ENCODE peak calls at places on chromosomes 11 and 22, in ten cellular contexts. C, Z, K, S, D, B, Q, V, U and F are unnamed samples.

GRCh38 chr22:45499746-45500145 is 2.9 kb upstream of the FBLN1 start:
- DNase-seq in Z (no peak), U (no peak), C (no peak), Q (no peak), K (peak; percentile 71), B (no peak), D (no peak), V (no peak), S (no peak), F (no peak)

GRCh38 chr11:2088746-2089535 is 50.2 kb downstream of the IGF2 start:
- DNase-seq in S (no peak), D (peak; percentile 4), U (no peak), V (no peak), B (no peak), C (no peak), Q (no peak), Z (no peak), K (no peak), F (no peak)

GRCh38 chr11:33064033-33064825 is 24.9 kb downstream of the TCP11L1 start:
- DNase-seq in Z (no peak), Q (peak; percentile 29), V (no peak), B (peak; percentile 44), U (no peak), D (no peak), C (no peak), K (no peak), S (no peak), F (no peak)

GRCh38 chr11:11155962-11156815 is 196.9 kb downstream of the CSNK2A3 start:
- DNase-seq in K (no peak), U (peak; percentile 45), S (peak; percentile 23), D (no peak), C (no peak), Z (no peak), V (no peak), Q (no peak), B (no peak), F (no peak)

GRCh38 chr22:17131686-17132085 is 10.5 kb upstream of the TMEM121B start:
- DNase-seq in S (no peak), C (no peak), D (no peak), B (no peak), K (no peak), Z (no peak), V (no peak), Q (no peak), U (no peak), F (no peak)

GRCh38 chr22:19607198-19608113 is 83.2 kb upstream of the CLDN5 start:
- DNase-seq in C (no peak), B (peak; percentile 51), K (peak; percentile 58), U (no peak), Q (no peak), D (no peak), Z (no peak), S (peak; percentile 26), V (peak; percentile 60), F (no peak)

GRCh38 chr11:107018902-107019493 is 722 bp upstream of the GUCY1A2 start:
- DNase-seq in U (no peak), S (no peak), Z (peak; percentile 78), K (peak; percentile 45), C (peak; percentile 75), B (peak; percentile 53), V (peak; percentile 83), D (peak; percentile 46), Q (peak; percentile 89), F (peak; percentile 54)

GRCh38 chr11:13297917-13298356 is 20.3 kb downstream of the BMAL1 start:
- DNase-seq in Z (no peak), C (no peak), Q (no peak), U (no peak), B (no peak), D (no peak), S (no peak), K (no peak), V (no peak), F (no peak)

GRCh38 chr22:39284142-39284980 is 35.1 kb downstream of the RPL3 start:
- DNase-seq in S (no peak), K (no peak), Z (no peak), V (no peak), Q (no peak), C (no peak), U (no peak), B (peak; percentile 51), D (no peak), F (no peak)

GRCh38 chr11:12007769-12008737 is at the start of gene DKK3:
- DNase-seq in D (peak; percentile 45), B (peak; percentile 88), C (peak; percentile 42), U (no peak), K (no peak), Q (peak; percentile 47), S (no peak), V (no peak), Z (no peak), F (peak; percentile 42)

GRCh38 chr11:112844530-112844929 is 116.7 kb upstream of the NCAM1 start:
- DNase-seq in U (no peak), K (no peak), D (peak; percentile 94), S (no peak), Q (no peak), B (no peak), V (no peak), C (no peak), Z (no peak), F (no peak)

GRCh38 chr11:2847511-2847910 is 38.1 kb downstream of the CDKN1C start:
- DNase-seq in S (no peak), Z (no peak), U (no peak), K (no peak), B (no peak), V (no peak), D (no peak), Q (no peak), C (no peak), F (no peak)

DNA sequence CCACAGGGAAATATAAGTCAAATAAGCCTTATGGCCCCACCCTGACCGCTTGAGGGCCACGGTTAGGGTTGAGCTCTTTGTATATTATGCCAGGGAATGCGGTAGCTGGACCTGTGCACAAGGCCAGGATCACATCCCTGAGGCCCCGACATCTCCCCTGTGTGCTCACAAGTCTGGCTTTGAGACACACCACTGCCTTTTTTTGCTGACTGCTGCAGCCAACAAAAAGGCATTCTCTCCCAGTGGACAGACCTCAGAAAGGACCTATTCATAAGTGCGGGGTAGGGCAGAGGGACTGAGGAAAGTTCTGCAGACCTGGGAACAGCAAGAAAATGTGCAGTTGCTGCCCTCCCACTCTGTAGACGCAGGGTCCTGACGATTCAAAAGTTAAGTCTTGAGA is 3.4 kb upstream of the SIDT2 start:
- DNase-seq in S (no peak), B (no peak), Z (no peak), U (no peak), D (peak; percentile 65), K (no peak), Q (no peak), C (no peak), V (no peak), F (no peak)
- H3K27ac ChIP-seq in S (no peak overlapping the region), B (no peak overlapping the region), Z (no peak overlapping the region), U (no peak overlapping the region), D (peak overlapping the region; percentile 87), K (no peak overlapping the region), Q (no peak overlapping the region), C (no peak overlapping the region), V (no peak overlapping the region), F (no peak overlapping the region)

GRCh38 chr11:65853249-65853979 is 4.6 kb downstream of the CFL1 start:
- DNase-seq in K (no peak), V (no peak), C (no peak), U (no peak), Z (no peak), Q (no peak), D (no peak), S (no peak), B (no peak), F (no peak)
- H3K27ac ChIP-seq in K (no peak overlapping the region), V (no peak overlapping the region), C (peak overlapping the region; percentile 32), U (no peak overlapping the region), Z (no peak overlapping the region), Q (no peak overlapping the region), D (no peak overlapping the region), S (no peak overlapping the region), B (no peak overlapping the region), F (no peak overlapping the region)

DNA sequence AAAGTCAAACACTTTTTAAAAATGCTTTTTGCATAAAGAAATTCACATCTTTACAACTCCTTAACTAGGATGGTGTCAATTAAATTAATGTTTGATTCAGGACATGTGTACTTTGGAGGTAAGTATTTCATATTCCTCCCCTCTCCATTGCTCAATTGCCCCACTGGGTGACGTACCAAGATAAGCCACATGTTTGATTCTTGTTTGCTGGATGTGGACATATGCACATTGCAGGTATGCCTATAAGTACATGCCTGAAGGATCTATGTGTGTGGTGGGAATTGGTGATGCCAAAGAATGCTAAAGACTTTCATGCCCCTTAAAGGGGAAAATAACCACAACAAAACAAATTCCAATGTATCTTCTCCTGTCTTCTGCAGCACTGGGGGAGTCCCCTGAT is 5.8 kb downstream of the CD44 start:
- DNase-seq in Z (peak; percentile 70), C (peak; percentile 58), D (no peak), B (no peak), K (no peak), S (no peak), Q (peak; percentile 67), V (no peak), U (no peak), F (no peak)
- H3K27ac ChIP-seq in Z (peak overlapping the region; percentile 94), C (peak overlapping the region; percentile 91), D (no peak overlapping the region), B (peak overlapping the region; percentile 95), K (no peak overlapping the region), S (peak overlapping the region; percentile 38), Q (peak overlapping the region; percentile 97), V (no peak overlapping the region), U (no peak overlapping the region), F (no peak overlapping the region)

GRCh38 chr11:73989156-73989555 is 6.5 kb upstream of the UCP2 start:
- DNase-seq in V (no peak), D (no peak), Q (no peak), U (no peak), C (no peak), S (no peak), Z (no peak), B (no peak), K (no peak), F (no peak)

GRCh38 chr11:73995247-73995646 is 12.6 kb upstream of the UCP2 start:
- DNase-seq in U (no peak), K (no peak), B (no peak), Z (no peak), C (no peak), S (peak; percentile 81), D (no peak), Q (peak; percentile 32), V (no peak), F (no peak)

GRCh38 chr11:73990727-73991126 is 8.1 kb upstream of the UCP2 start:
- DNase-seq in U (no peak), V (no peak), D (no peak), Z (no peak), B (no peak), Q (no peak), K (no peak), C (no peak), S (no peak), F (no peak)

GRCh38 chr11:73988227-73988626 is 5.6 kb upstream of the UCP2 start:
- DNase-seq in B (no peak), K (no peak), V (peak; percentile 10), D (no peak), Z (no peak), C (no peak), S (no peak), U (no peak), Q (no peak), F (no peak)

DNA sequence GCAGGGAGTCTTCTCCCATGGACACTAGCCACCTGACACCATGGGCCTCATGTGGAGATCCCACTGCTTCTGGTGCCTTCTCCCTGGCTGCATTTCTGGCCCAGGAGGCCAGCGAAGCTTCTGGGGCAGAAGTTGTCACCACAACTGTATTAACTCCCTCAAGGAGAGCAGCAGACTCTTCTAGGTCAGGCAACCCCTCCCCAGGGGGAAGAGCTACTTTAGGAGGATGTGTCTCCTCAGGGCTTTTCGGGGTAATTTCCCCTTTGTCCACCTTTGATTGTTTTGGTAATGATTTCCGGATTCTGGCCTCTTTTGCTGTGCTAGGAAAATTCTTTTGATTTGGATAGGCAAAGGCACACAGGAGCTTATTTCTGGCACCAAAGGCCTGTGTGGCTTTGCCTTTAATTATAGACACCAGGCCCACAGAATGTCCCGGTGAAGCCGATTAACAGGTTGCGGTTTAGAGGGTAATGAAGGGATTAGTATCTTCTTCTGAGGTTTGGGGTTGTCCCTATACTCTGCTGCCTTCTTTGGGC is 8.9 kb upstream of the UCP2 start:
- DNase-seq in V (peak; percentile 6), Q (no peak), C (no peak), U (no peak), Z (no peak), B (no peak), S (peak; percentile 53), D (no peak), K (no peak), F (no peak)
- H3K27ac ChIP-seq in V (no peak overlapping the region), Q (no peak overlapping the region), C (no peak overlapping the region), U (no peak overlapping the region), Z (no peak overlapping the region), B (no peak overlapping the region), S (peak overlapping the region; percentile 67), D (no peak overlapping the region), K (no peak overlapping the region), F (no peak overlapping the region)